ENCODE peak calls at places on chromosomes 16 and 17, in five cellular contexts. Y, Z, X, L and S are unnamed samples.
A peak's percentile ranks its signal among the peaks of the same experiment; 100 is the strongest.

GRCh38 chr17:41547921-41548843 is 20.1 kb upstream of the KRT19 start:
- DNase-seq in L (no peak), Y (no peak), X (no peak), Z (peak; percentile 43), S (peak; percentile 23)

GRCh38 chr16:56547120-56547948 is 17.5 kb upstream of the MT4 start:
- DNase-seq in X (no peak), Y (peak; percentile 59), Z (peak; percentile 24), L (no peak), S (peak; percentile 32)

GRCh38 chr17:10224592-10225195 is 26.3 kb upstream of the GAS7 start:
- DNase-seq in X (no peak), Z (no peak), L (no peak), Y (no peak), S (no peak)

GRCh38 chr16:52453661-52454060 is 93.3 kb downstream of the TOX3 start:
- DNase-seq in Z (no peak), X (no peak), Y (no peak), L (no peak), S (no peak)

GRCh38 chr17:83195330-83196087 is 116.1 kb downstream of the METRNL start:
- DNase-seq in Y (no peak), L (no peak), X (no peak), Z (peak; percentile 46), S (no peak)

GRCh38 chr16:67100569-67101300 is 9.0 kb upstream of the PHAF1 start:
- DNase-seq in Y (no peak), L (no peak), Z (no peak), X (no peak), S (no peak)

GRCh38 chr16:19844945-19845641 is 39.6 kb downstream of the GPRC5B start:
- DNase-seq in L (no peak), Y (no peak), Z (peak; percentile 35), X (no peak), S (no peak)

GRCh38 chr17:81930142-81931125 is 2.9 kb upstream of the MAFG start:
- DNase-seq in Y (no peak), X (no peak), Z (no peak), L (no peak), S (no peak)

GRCh38 chr16:31375231-31375630 is 17.9 kb upstream of the ITGAD start:
- DNase-seq in Z (no peak), X (no peak), L (no peak), Y (no peak), S (no peak)

GRCh38 chr16:65229191-65229662 is 107.4 kb upstream of the CDH11 start:
- DNase-seq in L (no peak), X (no peak), Z (no peak), Y (no peak), S (no peak)

GRCh38 chr17:61338000-61338864 is 61.4 kb upstream of the TBX2 start:
- DNase-seq in X (no peak), Z (no peak), L (peak; percentile 50), Y (no peak), S (no peak)

GRCh38 chr17:63966646-63967265 is 6.0 kb downstream of the SCN4A start:
- DNase-seq in L (no peak), Z (no peak), Y (no peak), X (peak; percentile 60), S (no peak)
- TF ChIP-seq ATF2 in L (no peak), Z (no peak), Y (no peak), X (no peak), S (no peak)

GRCh38 chr16:48277158-48277557 is 29.8 kb upstream of the ABCC11 start:
- DNase-seq in Y (no peak), L (no peak), X (no peak), Z (no peak), S (no peak)
- TF ChIP-seq ATF2 in Y (no peak), L (no peak), X (no peak), Z (no peak), S (no peak)

GRCh38 chr16:8960788-8961109 is 3.0 kb downstream of the USP7 start:
- DNase-seq in L (no peak), X (no peak), Y (no peak), Z (no peak), S (no peak)

GRCh38 chr16:8963825-8964441 is at the start of gene USP7:
- DNase-seq in L (peak; percentile 86), X (no peak), Y (peak; percentile 89), Z (peak; percentile 93), S (peak; percentile 89)

GRCh38 chr16:8961811-8962390 is 1.8 kb downstream of the USP7 start:
- DNase-seq in Z (peak; percentile 62), Y (no peak), X (no peak), L (peak; percentile 61), S (no peak)

GRCh38 chr16:8963010-8963824 is 489 bp downstream of the USP7 start:
- DNase-seq in Z (peak; percentile 40), L (no peak), Y (peak; percentile 50), X (no peak), S (no peak)

DNA sequence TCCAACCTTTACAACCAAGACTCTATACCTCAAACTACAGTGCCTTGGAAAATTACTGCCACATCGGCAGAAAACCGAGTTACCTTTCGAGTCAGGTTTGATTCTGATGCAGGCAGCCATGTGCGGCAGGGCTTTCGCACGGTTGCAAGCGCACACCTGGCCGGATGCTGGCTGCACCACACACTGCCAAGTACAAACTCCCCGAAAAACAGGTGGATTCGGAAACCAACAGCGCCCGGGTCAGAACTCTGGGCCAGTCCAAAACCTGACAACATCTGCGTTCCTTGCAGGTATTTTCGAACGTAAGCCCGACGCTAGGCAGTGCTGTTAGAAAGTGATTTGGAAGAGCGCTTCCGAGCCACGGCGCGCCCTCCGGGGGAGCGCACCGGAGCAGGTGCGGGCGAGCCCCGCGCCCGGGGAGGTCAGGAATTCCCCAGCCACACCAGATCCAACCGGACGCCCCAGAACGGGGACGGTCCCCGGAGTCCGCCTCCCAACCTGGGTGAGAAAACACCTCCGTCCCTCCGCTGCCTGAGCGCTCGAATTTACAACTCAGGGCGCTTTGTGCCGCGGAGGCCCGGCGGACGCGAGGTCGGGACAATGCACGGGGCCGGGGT is 1.2 kb downstream of the USP7 start:
- DNase-seq in L (no peak), X (no peak), Y (no peak), Z (peak; percentile 35), S (no peak)
- TF ChIP-seq ATF2 in L (peak; percentile 33), X (no peak), Y (no peak), Z (no peak), S (no peak)

GRCh38 chr16:10601444-10602401 is 21.3 kb upstream of the EMP2 start:
- DNase-seq in Y (no peak), X (no peak), L (peak; percentile 82), Z (no peak), S (no peak)
- TF ChIP-seq ATF2 in Y (no peak), X (no peak), L (no peak), Z (no peak), S (no peak)

DNA sequence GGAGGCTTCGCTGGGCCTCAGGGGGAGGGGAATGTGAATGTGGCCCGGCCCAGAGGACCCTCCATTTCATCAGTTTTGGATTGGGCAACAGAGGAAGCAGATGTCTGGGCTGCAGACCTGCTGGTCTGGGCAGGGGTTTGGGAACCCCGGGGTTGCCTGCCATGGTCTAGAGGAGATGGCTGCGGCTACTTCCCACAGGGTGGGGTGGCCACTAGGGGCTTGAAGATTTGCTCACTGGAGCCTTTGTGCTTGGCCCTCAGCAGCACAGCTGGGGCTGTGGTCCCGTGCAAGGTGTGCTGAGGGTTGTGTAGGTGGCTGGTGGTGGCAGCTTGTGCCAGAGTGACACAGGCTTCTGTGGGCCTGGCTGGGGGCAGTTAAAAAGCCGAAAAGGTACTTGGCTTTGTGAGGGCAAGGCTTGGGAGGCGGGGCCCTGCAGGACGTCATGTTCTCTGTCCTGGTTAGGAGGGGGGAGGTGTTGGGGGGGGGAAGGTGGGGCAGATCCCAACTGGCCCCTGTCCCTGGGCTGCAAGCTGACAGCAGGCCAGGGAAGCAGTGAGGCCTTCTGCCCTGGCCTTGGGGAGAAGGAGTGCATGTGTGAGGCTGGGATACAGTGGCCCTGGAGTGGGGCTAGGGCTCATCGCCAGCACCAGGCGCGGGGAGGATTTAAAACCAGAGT is 98.0 kb downstream of the KPNA2 start:
- DNase-seq in Z (no peak), L (no peak), X (no peak), Y (peak; percentile 60), S (peak; percentile 41)
- TF ChIP-seq ATF2 in Z (no peak), L (no peak), X (no peak), Y (no peak), S (no peak)

DNA sequence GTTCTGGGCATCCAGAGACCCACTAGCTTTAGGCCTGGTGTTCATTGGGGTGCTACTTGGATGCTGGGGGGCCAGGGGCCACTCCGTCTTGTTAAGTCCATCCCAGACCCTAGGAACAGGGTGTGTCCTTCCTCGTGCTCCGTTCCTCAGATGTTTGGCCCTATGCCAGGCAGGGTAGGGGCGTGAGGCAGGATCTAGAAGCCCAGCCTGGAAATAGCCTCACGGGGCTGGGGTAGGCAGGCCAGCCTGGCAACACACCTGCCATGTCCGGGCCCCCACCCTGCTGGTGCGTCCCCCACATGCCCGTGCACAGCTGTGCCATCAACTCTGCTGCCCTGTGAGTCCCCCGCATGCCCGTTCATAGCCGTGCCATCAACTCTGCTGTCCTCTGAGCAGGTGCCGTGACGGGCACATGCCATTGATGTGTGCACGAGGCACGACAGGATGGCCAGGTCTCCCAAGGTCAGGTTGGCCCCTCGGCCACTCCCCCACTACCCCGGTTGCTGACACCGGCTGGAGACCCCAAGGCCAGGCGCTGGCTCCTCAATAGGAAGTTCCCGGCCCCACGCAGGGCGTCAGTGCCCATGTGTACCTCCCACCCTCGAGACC is 36.8 kb downstream of the GINS2 start:
- DNase-seq in Y (no peak), L (no peak), Z (no peak), X (no peak), S (no peak)
- TF ChIP-seq ATF2 in Y (no peak), L (no peak), Z (no peak), X (no peak), S (no peak)

DNA sequence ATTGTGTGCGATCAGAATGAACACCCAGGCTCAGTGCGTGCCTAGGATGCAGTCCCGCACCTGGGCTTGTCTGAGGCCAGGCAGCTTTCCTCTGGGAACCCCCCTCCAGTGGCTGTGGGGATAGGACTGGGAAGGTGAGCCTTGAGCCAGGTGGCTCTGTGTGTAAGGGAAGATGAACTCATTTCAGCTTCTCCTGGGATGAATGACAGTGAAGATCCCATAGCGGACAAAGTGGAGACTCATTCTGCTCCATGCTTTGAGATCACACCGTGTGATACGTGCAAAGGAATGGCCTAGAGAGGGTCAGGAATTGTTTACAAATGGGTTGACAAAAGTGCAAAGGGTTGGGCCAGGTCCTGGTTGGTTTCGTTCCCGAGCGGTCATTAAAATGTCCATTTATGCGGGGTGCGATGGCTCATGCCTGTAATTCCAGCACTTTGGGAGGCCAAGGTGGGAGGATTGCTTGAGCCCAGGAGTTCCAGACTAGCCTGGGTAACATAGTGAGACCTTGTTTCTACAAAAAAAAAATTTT is 15.8 kb downstream of the GPRC5C start:
- DNase-seq in Y (no peak), X (no peak), Z (no peak), L (no peak), S (no peak)
- TF ChIP-seq ATF2 in Y (no peak), X (no peak), Z (no peak), L (no peak), S (no peak)